ENCODE peak calls at places on chromosomes 3 and 15, in seven cellular contexts. E, R, H, B, Q, A and F are unnamed samples.

GRCh38 chr3:11415099-11415498 is 142.9 kb downstream of the ATG7 start:
- DNase-seq in E (no peak), R (no peak), H (no peak), B (no peak), Q (no peak), A (no peak), F (no peak)

GRCh38 chr3:46675843-46676567 is 17.5 kb downstream of the ALS2CL start:
- DNase-seq in E (no peak), R (no peak), H (no peak), B (no peak), Q (peak), A (no peak), F (peak)

GRCh38 chr3:145070795-145071194 is 1090.2 kb downstream of the PLOD2 start:
- DNase-seq in E (no peak), R (no peak), H (no peak), B (no peak), Q (no peak), A (no peak), F (no peak)

GRCh38 chr3:187746479-187747335 is 1.4 kb upstream of the BCL6 start:
- DNase-seq in E (no peak), R (no peak), H (peak), B (no peak), Q (peak), A (no peak), F (peak)

GRCh38 chr3:143234521-143234920 is 115.0 kb downstream of the CHST2 start:
- DNase-seq in E (no peak), R (no peak), H (peak), B (no peak), Q (no peak), A (no peak), F (peak)

GRCh38 chr3:98962189-98962930 is 60.9 kb upstream of the DCBLD2 start:
- DNase-seq in E (no peak), R (no peak), H (peak), B (no peak), Q (no peak), A (no peak), F (peak)

GRCh38 chr15:58743161-58743502 is 6.4 kb downstream of the ADAM10 start:
- DNase-seq in E (no peak), R (no peak), H (no peak), B (no peak), Q (no peak), A (no peak), F (no peak)

GRCh38 chr15:60949034-60949977 is 279.8 kb downstream of the RORA start:
- DNase-seq in E (no peak), R (no peak), H (peak), B (no peak), Q (no peak), A (no peak), F (peak)

GRCh38 chr3:194147679-194148078 is 11.7 kb downstream of the HES1 start:
- DNase-seq in E (no peak), R (no peak), H (no peak), B (no peak), Q (no peak), A (no peak), F (no peak)

GRCh38 chr3:171736556-171736955 is 73.7 kb downstream of the PLD1 start:
- DNase-seq in E (no peak), R (no peak), H (no peak), B (no peak), Q (no peak), A (no peak), F (no peak)

GRCh38 chr3:14224895-14225294 is 46.3 kb downstream of the LSM3 start:
- DNase-seq in E (no peak), R (no peak), H (peak), B (no peak), Q (no peak), A (no peak), F (no peak)

GRCh38 chr3:32794487-32795308 is 23.1 kb upstream of the TRIM71 start:
- DNase-seq in E (no peak), R (no peak), H (no peak), B (no peak), Q (no peak), A (no peak), F (peak)

GRCh38 chr3:167615030-167615429 is 38.7 kb downstream of the WDR49 start:
- DNase-seq in E (no peak), R (no peak), H (no peak), B (no peak), Q (no peak), A (no peak), F (no peak)

GRCh38 chr15:65223996-65224395 is 12.7 kb upstream of the CILP start:
- DNase-seq in E (no peak), R (no peak), H (no peak), B (no peak), Q (no peak), A (no peak), F (no peak)

GRCh38 chr3:129597792-129598381 is 8.6 kb downstream of the PLXND1 start:
- DNase-seq in E (no peak), R (no peak), H (peak), B (no peak), Q (peak), A (no peak), F (peak)

GRCh38 chr3:73568371-73568862 is 56.3 kb downstream of the PDZRN3 start:
- DNase-seq in E (no peak), R (no peak), H (no peak), B (no peak), Q (no peak), A (no peak), F (no peak)

GRCh38 chr3:47324278-47324865 is 41.6 kb downstream of the KLHL18 start:
- DNase-seq in E (no peak), R (peak), H (peak), B (no peak), Q (peak), A (peak), F (peak)

GRCh38 chr3:105883798-105884377 is 15.1 kb upstream of the CBLB start:
- DNase-seq in E (no peak), R (no peak), H (no peak), B (no peak), Q (no peak), A (no peak), F (no peak)

GRCh38 chr15:57495037-57495436 is 96.7 kb upstream of the MYZAP start:
- DNase-seq in E (no peak), R (no peak), H (peak), B (no peak), Q (no peak), A (no peak), F (no peak)

GRCh38 chr3:32950516-32950915 is 928 bp upstream of the CCR4 start:
- DNase-seq in E (no peak), R (no peak), H (no peak), B (no peak), Q (no peak), A (no peak), F (no peak)

GRCh38 chr3:189981668-189982067 is 139.0 kb downstream of the P3H2 start:
- DNase-seq in E (no peak), R (no peak), H (peak), B (no peak), Q (no peak), A (no peak), F (peak)